ENCODE peak calls at places on chromosomes 1 and 21, in four cellular contexts. F is T-helper 2 cell, B is WTC11, E is heart left ventricle. W is an unnamed sample.

GRCh38 chr21:44874497-44875331 is 1.2 kb upstream of the PTTG1IP start:
- DNase-seq in F (no peak), B (peak), E (peak), W (peak)

GRCh38 chr1:87702455-87702854 is 373.8 kb downstream of the LMO4 start:
- DNase-seq in F (no peak), B (no peak), E (no peak), W (no peak)

GRCh38 chr1:238895911-238896310 is 490.5 kb upstream of the CHRM3 start:
- DNase-seq in F (no peak), B (no peak), E (no peak), W (no peak)

GRCh38 chr1:11731719-11732283 is 4.1 kb upstream of the AGTRAP start:
- DNase-seq in F (no peak), B (peak), E (peak), W (no peak)

GRCh38 chr1:53783056-53783455 is 44.1 kb upstream of the GLIS1 start:
- DNase-seq in F (no peak), B (no peak), E (no peak), W (no peak)

GRCh38 chr1:94296018-94296417 is 58.6 kb upstream of the ARHGAP29 start:
- DNase-seq in F (no peak), B (no peak), E (no peak), W (no peak)

GRCh38 chr1:233656700-233657099 is 42.8 kb downstream of the KCNK1 start:
- DNase-seq in F (no peak), B (no peak), E (no peak), W (no peak)

GRCh38 chr1:198922638-198923430 is 284.0 kb downstream of the PTPRC start:
- DNase-seq in F (no peak), B (no peak), E (no peak), W (no peak)

GRCh38 chr1:6123083-6123482 is 57.0 kb downstream of the CHD5 start:
- DNase-seq in F (no peak), B (peak), E (no peak), W (no peak)

GRCh38 chr1:32742132-32742947 is 39.8 kb upstream of the SYNC start:
- DNase-seq in F (no peak), B (peak), E (no peak), W (no peak)